ENCODE peak calls at places on chromosome 10, in five cellular contexts. V is M059J, P is EH, A is B cell, B is HuH-7.5. F is an unnamed sample.

GRCh38 chr10:88810196-88810961 is 7.8 kb downstream of the LIPM start:
- DNase-seq in A (peak; percentile 11), V (peak; percentile 79), B (peak; percentile 17), P (peak; percentile 65), F (peak; percentile 20)

GRCh38 chr10:80168111-80168511 is 35.6 kb downstream of the PLAC9 start:
- DNase-seq in P (no peak), B (no peak), V (no peak), A (no peak), F (no peak)

GRCh38 chr10:112115781-112116385 is 67.7 kb downstream of the GPAM start:
- DNase-seq in B (peak; percentile 51), V (peak; percentile 22), P (peak; percentile 43), A (peak; percentile 39), F (peak; percentile 32)

GRCh38 chr10:21989453-21990154 is 13.9 kb downstream of the DNAJC1 start:
- DNase-seq in P (peak; percentile 66), B (peak; percentile 36), V (peak; percentile 56), A (no peak), F (peak; percentile 40)

GRCh38 chr10:43598447-43598846 is 7.8 kb upstream of the ZNF485 start:
- DNase-seq in A (no peak), B (no peak), P (peak; percentile 35), V (peak; percentile 49), F (no peak)

GRCh38 chr10:58350619-58351323 is 16.0 kb downstream of the UBE2D1 start:
- DNase-seq in V (no peak), B (no peak), P (no peak), A (no peak), F (no peak)

GRCh38 chr10:16944081-16944922 is 127.1 kb upstream of the RSU1 start:
- DNase-seq in V (peak; percentile 31), A (no peak), B (no peak), P (peak; percentile 88), F (no peak)

GRCh38 chr10:77163670-77164348 is 473.8 kb downstream of the KCNMA1 start:
- DNase-seq in A (no peak), B (no peak), V (peak; percentile 98), P (peak; percentile 98), F (no peak)

GRCh38 chr10:31479752-31480151 is 160.7 kb downstream of the ZEB1 start:
- DNase-seq in P (no peak), B (no peak), V (peak; percentile 1), A (no peak), F (no peak)

GRCh38 chr10:80161321-80162084 is 29.0 kb downstream of the PLAC9 start:
- DNase-seq in P (no peak), B (no peak), A (no peak), V (no peak), F (no peak)

GRCh38 chr10:72009430-72010081 is 45.4 kb downstream of the CHST3 start:
- DNase-seq in A (no peak), V (peak; percentile 95), B (no peak), P (peak; percentile 100), F (peak; percentile 28)

GRCh38 chr10:98431016-98431415 is 15.7 kb downstream of the HPS1 start:
- DNase-seq in V (peak; percentile 5), A (no peak), B (no peak), P (no peak), F (no peak)

GRCh38 chr10:114163062-114163861 is 10.7 kb downstream of the CCDC186 start:
- DNase-seq in B (no peak), V (peak; percentile 23), A (no peak), P (peak; percentile 65), F (no peak)

F was measured in NT2/D1.